ENCODE peak calls at places on chromosomes 11 and 22, in four cellular contexts. A, H, L and U are unnamed samples.
A peak's percentile ranks its signal among the peaks of the same experiment; 100 is the strongest.

GRCh38 chr11:61068581-61068980 is 33.7 kb upstream of the CD5 start:
- DNase-seq in A (no peak), H (no peak), L (no peak), U (no peak)

GRCh38 chr11:75968021-75968685 is 153.1 kb downstream of the UVRAG start:
- DNase-seq in A (no peak), H (no peak), L (no peak), U (no peak)

GRCh38 chr11:87908086-87908485 is 267.2 kb downstream of the RAB38 start:
- DNase-seq in A (no peak), H (no peak), L (no peak), U (no peak)

GRCh38 chr11:82701847-82702520 is 31.7 kb downstream of the FAM181B start:
- DNase-seq in A (peak; percentile 32), H (peak; percentile 64), L (no peak), U (no peak)

GRCh38 chr11:8375932-8376331 is 112.3 kb upstream of the LMO1 start:
- DNase-seq in A (no peak), H (no peak), L (no peak), U (no peak)

GRCh38 chr11:123183391-123184099 is 11.5 kb downstream of the CLMP start:
- DNase-seq in A (no peak), H (no peak), L (no peak), U (no peak)

GRCh38 chr22:27385261-27385998 is 416.1 kb downstream of the MN1 start:
- DNase-seq in A (no peak), H (no peak), L (no peak), U (no peak)

GRCh38 chr22:39175127-39176066 is 22.9 kb upstream of the CBX7 start:
- DNase-seq in A (no peak), H (no peak), L (peak; percentile 74), U (no peak)

GRCh38 chr22:37018815-37019308 is 385 bp downstream of the TST start:
- DNase-seq in A (peak; percentile 84), H (peak; percentile 61), L (peak; percentile 91), U (no peak)

GRCh38 chr11:78339483-78339882 is 78.1 kb downstream of the GAB2 start:
- DNase-seq in A (no peak), H (no peak), L (no peak), U (no peak)

GRCh38 chr11:528166-528814 is 7.1 kb downstream of the HRAS start:
- DNase-seq in A (no peak), H (no peak), L (peak; percentile 81), U (no peak)

GRCh38 chr11:124582565-124582964 is 12.8 kb downstream of the OR8A1 start:
- DNase-seq in A (no peak), H (no peak), L (no peak), U (no peak)

GRCh38 chr11:117428186-117428855 is 100.7 kb downstream of the CEP164 start:
- DNase-seq in A (no peak), H (no peak), L (peak; percentile 73), U (no peak)

GRCh38 chr11:131195801-131196517 is 174.5 kb upstream of the NTM start:
- DNase-seq in A (peak; percentile 54), H (no peak), L (no peak), U (no peak)

GRCh38 chr11:62909107-62909894 is 11.9 kb downstream of the CHRM1 start:
- DNase-seq in A (peak; percentile 88), H (peak; percentile 87), L (no peak), U (no peak)

GRCh38 chr22:39699631-39700348 is 129.2 kb downstream of the CACNA1I start:
- DNase-seq in A (no peak), H (no peak), L (no peak), U (no peak)

GRCh38 chr22:33327348-33327860 is 269.2 kb upstream of the SYN3 start:
- DNase-seq in A (no peak), H (no peak), L (no peak), U (no peak)

GRCh38 chr11:8709002-8709672 is 26.5 kb downstream of the RPL27A start:
- DNase-seq in A (peak; percentile 53), H (no peak), L (peak; percentile 75), U (no peak)

GRCh38 chr11:36053901-36054300 is 110.0 kb downstream of the LDLRAD3 start:
- DNase-seq in A (no peak), H (no peak), L (no peak), U (no peak)

GRCh38 chr22:27751277-27752070 is 50.1 kb downstream of the MN1 start:
- DNase-seq in A (no peak), H (no peak), L (no peak), U (no peak)

DNA sequence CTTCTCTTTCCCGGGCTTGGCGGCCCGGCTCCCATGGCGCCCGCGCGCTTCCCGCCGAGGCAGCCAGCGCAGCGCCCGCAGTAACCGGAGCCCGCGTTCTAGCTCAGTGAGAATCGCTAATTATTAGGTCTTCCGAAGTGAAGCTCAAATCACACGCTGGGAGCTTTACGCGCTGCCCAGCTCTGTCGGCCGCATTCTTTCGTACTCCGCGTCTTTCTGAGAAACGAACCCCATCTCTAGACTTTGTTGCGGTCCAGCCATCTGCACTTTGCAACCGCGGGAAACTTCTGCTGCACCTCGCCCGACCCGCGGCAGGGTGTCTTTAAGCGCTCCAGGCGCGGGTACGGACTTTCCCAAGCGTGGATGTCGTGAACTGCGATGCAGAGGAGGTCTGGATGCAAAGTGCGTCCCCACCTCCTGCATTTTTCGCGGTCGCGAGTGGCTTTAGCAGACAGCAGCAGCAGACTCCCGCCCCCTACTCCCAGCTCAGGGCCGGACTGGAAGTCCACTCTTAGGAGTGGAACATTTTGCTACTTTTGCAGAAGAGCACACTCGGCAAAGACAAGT is 6.0 kb upstream of the PAX6 start:
- DNase-seq in A (no peak), H (no peak), L (peak; percentile 79), U (no peak)
- H3K9me3 ChIP-seq in A (no peaks in the 10 kb centered on the region), H (no peaks in the 10 kb centered on the region), L (no peaks in the 10 kb centered on the region), U (peaks cover 8% of the 10 kb centered on the region)

GRCh38 chr11:97739892-97740782 is 1280.6 kb upstream of the CNTN5 start:
- DNase-seq in A (no peak), H (no peak), L (no peak), U (no peak)

GRCh38 chr11:97743205-97743742 is 1277.5 kb upstream of the CNTN5 start:
- DNase-seq in A (no peak), H (no peak), L (no peak), U (no peak)

GRCh38 chr11:97740783-97741151 is 1280.0 kb upstream of the CNTN5 start:
- DNase-seq in A (no peak), H (no peak), L (no peak), U (no peak)

GRCh38 chr11:97742717-97743116 is 1278.0 kb upstream of the CNTN5 start:
- DNase-seq in A (no peak), H (no peak), L (no peak), U (no peak)

GRCh38 chr11:97738751-97739150 is 1282.0 kb upstream of the CNTN5 start:
- DNase-seq in A (no peak), H (no peak), L (no peak), U (no peak)
- H3K9me3 ChIP-seq in A (peaks cover 38% of the 10 kb centered on the region), H (no peaks in the 10 kb centered on the region), L (no peaks in the 10 kb centered on the region), U (no peaks in the 10 kb centered on the region)

GRCh38 chr11:34473603-34474169 is 35.0 kb downstream of the CAT start:
- DNase-seq in A (no peak), H (no peak), L (no peak), U (no peak)
- H3K9me3 ChIP-seq in A (no peaks in the 10 kb centered on the region), H (no peaks in the 10 kb centered on the region), L (no peaks in the 10 kb centered on the region), U (no peaks in the 10 kb centered on the region)

GRCh38 chr11:101127699-101128570 is 1.7 kb downstream of the PGR start:
- DNase-seq in A (peak; percentile 27), H (peak; percentile 27), L (peak; percentile 86), U (no peak)

GRCh38 chr11:101138245-101138930 is 8.8 kb upstream of the PGR start:
- DNase-seq in A (peak; percentile 16), H (no peak), L (no peak), U (no peak)

GRCh38 chr11:101129203-101129943 is at the start of gene PGR:
- DNase-seq in A (peak; percentile 70), H (peak; percentile 41), L (no peak), U (no peak)

GRCh38 chr11:101128571-101129202 is 926 bp downstream of the PGR start:
- DNase-seq in A (peak; percentile 4), H (peak; percentile 6), L (peak; percentile 81), U (no peak)

GRCh38 chr11:101133190-101133589 is 3.6 kb upstream of the PGR start:
- DNase-seq in A (no peak), H (no peak), L (no peak), U (no peak)
- H3K9me3 ChIP-seq in A (no peaks in the 10 kb centered on the region), H (no peaks in the 10 kb centered on the region), L (no peaks in the 10 kb centered on the region), U (no peaks in the 10 kb centered on the region)

GRCh38 chr22:48936391-48936790 is 891.3 kb downstream of the BRD1 start:
- DNase-seq in A (no peak), H (no peak), L (no peak), U (no peak)
- H3K9me3 ChIP-seq in A (no peaks in the 10 kb centered on the region), H (peaks cover 4% of the 10 kb centered on the region), L (peaks cover 6% of the 10 kb centered on the region), U (peaks cover 5% of the 10 kb centered on the region)

GRCh38 chr22:49193348-49193747 is 634.3 kb downstream of the BRD1 start:
- DNase-seq in A (no peak), H (no peak), L (no peak), U (no peak)
- H3K9me3 ChIP-seq in A (no peaks in the 10 kb centered on the region), H (no peaks in the 10 kb centered on the region), L (no peaks in the 10 kb centered on the region), U (no peaks in the 10 kb centered on the region)

DNA sequence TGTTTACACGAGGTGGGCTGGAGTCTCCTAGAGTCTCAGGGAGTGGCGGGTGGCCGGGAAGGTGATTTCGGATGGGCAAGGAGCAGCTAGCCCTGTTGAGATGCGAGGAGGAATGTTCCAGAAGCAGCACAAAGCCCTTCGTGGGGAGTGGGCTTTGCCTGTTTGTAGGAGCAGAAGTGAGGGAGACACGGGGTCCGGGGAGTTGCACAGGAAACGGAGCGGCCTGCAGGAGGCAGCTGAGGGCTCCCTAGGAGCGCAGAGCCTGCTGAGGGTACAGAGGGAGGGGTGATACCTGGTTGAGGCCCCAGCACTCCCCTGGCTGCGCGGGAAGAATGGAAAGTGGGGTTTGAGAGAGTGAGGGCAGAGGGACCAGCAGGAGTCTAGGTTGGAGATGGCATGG is 847.2 kb downstream of the TBC1D22A start:
- DNase-seq in A (no peak), H (no peak), L (no peak), U (no peak)
- H3K9me3 ChIP-seq in A (no peaks in the 10 kb centered on the region), H (no peaks in the 10 kb centered on the region), L (no peaks in the 10 kb centered on the region), U (no peaks in the 10 kb centered on the region)

GRCh38 chr22:49087163-49087562 is 740.5 kb downstream of the BRD1 start:
- DNase-seq in A (no peak), H (no peak), L (no peak), U (no peak)
- H3K9me3 ChIP-seq in A (no peaks in the 10 kb centered on the region), H (no peaks in the 10 kb centered on the region), L (no peaks in the 10 kb centered on the region), U (no peaks in the 10 kb centered on the region)

DNA sequence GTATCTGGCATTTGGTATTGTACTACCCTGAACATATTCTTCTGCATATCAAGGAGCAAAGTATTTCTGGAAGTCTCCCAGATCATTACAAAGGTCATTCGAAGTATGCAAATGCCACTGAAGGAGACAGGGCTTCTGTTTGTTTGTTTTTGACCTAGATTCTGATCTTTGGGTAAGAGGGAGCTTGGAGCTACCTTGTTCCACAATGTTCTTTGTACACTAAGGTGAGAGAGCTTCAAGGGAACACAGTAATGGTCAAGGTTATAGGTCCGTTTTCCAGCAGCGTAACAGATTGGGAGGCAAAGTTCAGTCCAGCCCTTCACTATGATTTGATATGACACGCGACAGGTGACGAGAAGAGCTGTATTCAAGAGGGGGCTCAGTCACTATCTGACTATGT is 10.0 kb downstream of the OPCML start:
- DNase-seq in A (no peak), H (no peak), L (no peak), U (no peak)
- H3K9me3 ChIP-seq in A (no peaks in the 10 kb centered on the region), H (no peaks in the 10 kb centered on the region), L (no peaks in the 10 kb centered on the region), U (no peaks in the 10 kb centered on the region)